ENCODE peak calls at places on chromosomes 5 and 9, in seven cellular contexts. One of them, this sample, is unnamed. For H3K4me1, the result is how much of the 10 kb centered on the place peaks cover.

GRCh38 chr5:66609615-66610014 is 13.4 kb downstream of the MAST4 start:
- DNase-seq in tibial nerve: no peak
- DNase-seq in prostate gland: no peak
- DNase-seq in sigmoid colon: no peak
- DNase-seq in heart left ventricle: no peak
- DNase-seq in K562: no peak
- DNase-seq in uterus: no peak
- DNase-seq in this sample: no peak

GRCh38 chr5:163350083-163350482 is 87.3 kb upstream of the CCNG1 start:
- DNase-seq in K562: peak
- DNase-seq in heart left ventricle: no peak
- DNase-seq in tibial nerve: no peak
- DNase-seq in uterus: no peak
- DNase-seq in sigmoid colon: no peak
- DNase-seq in prostate gland: no peak
- DNase-seq in this sample: no peak

GRCh38 chr9:105647595-105648349 is 14.5 kb upstream of the TAL2 start:
- DNase-seq in K562: peak
- DNase-seq in tibial nerve: no peak
- DNase-seq in uterus: no peak
- DNase-seq in heart left ventricle: no peak
- DNase-seq in prostate gland: no peak
- DNase-seq in sigmoid colon: no peak
- DNase-seq in this sample: no peak

GRCh38 chr5:160629007-160629402 is 207.3 kb downstream of the PTTG1 start:
- DNase-seq in K562: no peak
- DNase-seq in heart left ventricle: no peak
- DNase-seq in prostate gland: no peak
- DNase-seq in sigmoid colon: no peak
- DNase-seq in tibial nerve: no peak
- DNase-seq in uterus: no peak
- DNase-seq in this sample: no peak

GRCh38 chr5:60287174-60287771 is 393.7 kb upstream of the PDE4D start:
- DNase-seq in K562: peak
- DNase-seq in uterus: no peak
- DNase-seq in sigmoid colon: no peak
- DNase-seq in tibial nerve: no peak
- DNase-seq in prostate gland: no peak
- DNase-seq in heart left ventricle: no peak
- DNase-seq in this sample: peak

GRCh38 chr5:40223884-40224402 is 455.8 kb upstream of the PTGER4 start:
- DNase-seq in sigmoid colon: no peak
- DNase-seq in K562: no peak
- DNase-seq in prostate gland: no peak
- DNase-seq in heart left ventricle: no peak
- DNase-seq in tibial nerve: no peak
- DNase-seq in uterus: no peak
- DNase-seq in this sample: no peak

GRCh38 chr9:79757906-79758669 is 186.3 kb downstream of the TLE4 start:
- DNase-seq in uterus: no peak
- DNase-seq in sigmoid colon: no peak
- DNase-seq in tibial nerve: no peak
- DNase-seq in heart left ventricle: no peak
- DNase-seq in K562: no peak
- DNase-seq in prostate gland: no peak
- DNase-seq in this sample: no peak

GRCh38 chr5:28957450-28957849 is 1919.1 kb upstream of the CDH9 start:
- DNase-seq in prostate gland: no peak
- DNase-seq in tibial nerve: no peak
- DNase-seq in heart left ventricle: no peak
- DNase-seq in sigmoid colon: no peak
- DNase-seq in uterus: no peak
- DNase-seq in K562: no peak
- DNase-seq in this sample: no peak

GRCh38 chr5:170067574-170068170 is 38.0 kb upstream of the FOXI1 start:
- DNase-seq in tibial nerve: no peak
- DNase-seq in prostate gland: no peak
- DNase-seq in uterus: no peak
- DNase-seq in sigmoid colon: no peak
- DNase-seq in heart left ventricle: no peak
- DNase-seq in K562: no peak
- DNase-seq in this sample: no peak

GRCh38 chr5:39202594-39203290 is 16.6 kb downstream of the FYB1 start:
- DNase-seq in sigmoid colon: no peak
- DNase-seq in tibial nerve: no peak
- DNase-seq in K562: peak
- DNase-seq in heart left ventricle: no peak
- DNase-seq in uterus: no peak
- DNase-seq in prostate gland: no peak
- DNase-seq in this sample: no peak

GRCh38 chr5:39201160-39201794 is 18.1 kb downstream of the FYB1 start:
- DNase-seq in uterus: no peak
- DNase-seq in sigmoid colon: no peak
- DNase-seq in heart left ventricle: no peak
- DNase-seq in prostate gland: no peak
- DNase-seq in K562: peak
- DNase-seq in tibial nerve: no peak
- DNase-seq in this sample: no peak

GRCh38 chr5:39201795-39202593 is 17.4 kb downstream of the FYB1 start:
- DNase-seq in prostate gland: no peak
- DNase-seq in sigmoid colon: no peak
- DNase-seq in uterus: no peak
- DNase-seq in tibial nerve: no peak
- DNase-seq in K562: peak
- DNase-seq in heart left ventricle: no peak
- DNase-seq in this sample: no peak

GRCh38 chr5:39203951-39204350 is 15.4 kb downstream of the FYB1 start:
- DNase-seq in tibial nerve: no peak
- DNase-seq in prostate gland: no peak
- DNase-seq in sigmoid colon: no peak
- DNase-seq in heart left ventricle: no peak
- DNase-seq in uterus: no peak
- DNase-seq in K562: no peak
- DNase-seq in this sample: no peak

GRCh38 chr5:39203291-39203922 is 16.0 kb downstream of the FYB1 start:
- DNase-seq in uterus: no peak
- DNase-seq in prostate gland: no peak
- DNase-seq in heart left ventricle: no peak
- DNase-seq in K562: peak
- DNase-seq in tibial nerve: no peak
- DNase-seq in sigmoid colon: no peak
- DNase-seq in this sample: no peak
- H3K4me1 ChIP-seq in uterus: under half
- H3K4me1 ChIP-seq in prostate gland: under half
- H3K4me1 ChIP-seq in heart left ventricle: under half
- H3K4me1 ChIP-seq in K562: under half
- H3K4me1 ChIP-seq in tibial nerve: under half
- H3K4me1 ChIP-seq in sigmoid colon: under half
- H3K4me1 ChIP-seq in this sample: under half

GRCh38 chr9:20623748-20624124 is 1.4 kb upstream of the MLLT3 start:
- DNase-seq in heart left ventricle: no peak
- DNase-seq in K562: no peak
- DNase-seq in sigmoid colon: no peak
- DNase-seq in uterus: no peak
- DNase-seq in prostate gland: no peak
- DNase-seq in tibial nerve: no peak
- DNase-seq in this sample: no peak

GRCh38 chr9:20622330-20623020 is at the start of gene MLLT3:
- DNase-seq in prostate gland: peak
- DNase-seq in K562: no peak
- DNase-seq in sigmoid colon: peak
- DNase-seq in heart left ventricle: peak
- DNase-seq in tibial nerve: peak
- DNase-seq in uterus: peak
- DNase-seq in this sample: peak

GRCh38 chr9:20620658-20621552 is 1.4 kb downstream of the MLLT3 start:
- DNase-seq in prostate gland: peak
- DNase-seq in heart left ventricle: peak
- DNase-seq in uterus: peak
- DNase-seq in K562: no peak
- DNase-seq in tibial nerve: no peak
- DNase-seq in sigmoid colon: peak
- DNase-seq in this sample: peak

GRCh38 chr9:20623021-20623747 is 885 bp upstream of the MLLT3 start:
- DNase-seq in prostate gland: peak
- DNase-seq in K562: no peak
- DNase-seq in uterus: no peak
- DNase-seq in tibial nerve: no peak
- DNase-seq in sigmoid colon: peak
- DNase-seq in heart left ventricle: peak
- DNase-seq in this sample: peak

GRCh38 chr9:20621553-20622329 is 558 bp downstream of the MLLT3 start:
- DNase-seq in tibial nerve: peak
- DNase-seq in prostate gland: peak
- DNase-seq in heart left ventricle: peak
- DNase-seq in K562: no peak
- DNase-seq in sigmoid colon: peak
- DNase-seq in uterus: peak
- DNase-seq in this sample: peak
- TF ChIP-seq POLR2A in tibial nerve: no peak
- TF ChIP-seq POLR2A in prostate gland: no peak
- TF ChIP-seq POLR2A in heart left ventricle: no peak
- TF ChIP-seq POLR2A in K562: no peak
- TF ChIP-seq POLR2A in sigmoid colon: no peak
- TF ChIP-seq POLR2A in uterus: peak
- TF ChIP-seq POLR2A in this sample: no peak

GRCh38 chr5:17256839-17257238 is 39.4 kb downstream of the BASP1 start:
- DNase-seq in K562: no peak
- DNase-seq in heart left ventricle: no peak
- DNase-seq in sigmoid colon: no peak
- DNase-seq in tibial nerve: no peak
- DNase-seq in prostate gland: no peak
- DNase-seq in uterus: no peak
- DNase-seq in this sample: no peak

GRCh38 chr5:17256171-17256570 is 38.7 kb downstream of the BASP1 start:
- DNase-seq in K562: no peak
- DNase-seq in heart left ventricle: no peak
- DNase-seq in tibial nerve: no peak
- DNase-seq in uterus: no peak
- DNase-seq in prostate gland: no peak
- DNase-seq in sigmoid colon: no peak
- DNase-seq in this sample: no peak

GRCh38 chr5:17260549-17260948 is 43.1 kb downstream of the BASP1 start:
- DNase-seq in K562: no peak
- DNase-seq in heart left ventricle: no peak
- DNase-seq in tibial nerve: no peak
- DNase-seq in prostate gland: no peak
- DNase-seq in sigmoid colon: no peak
- DNase-seq in uterus: no peak
- DNase-seq in this sample: no peak

GRCh38 chr5:17257705-17258273 is 40.4 kb downstream of the BASP1 start:
- DNase-seq in K562: no peak
- DNase-seq in tibial nerve: no peak
- DNase-seq in sigmoid colon: no peak
- DNase-seq in uterus: no peak
- DNase-seq in prostate gland: peak
- DNase-seq in heart left ventricle: no peak
- DNase-seq in this sample: no peak

DNA sequence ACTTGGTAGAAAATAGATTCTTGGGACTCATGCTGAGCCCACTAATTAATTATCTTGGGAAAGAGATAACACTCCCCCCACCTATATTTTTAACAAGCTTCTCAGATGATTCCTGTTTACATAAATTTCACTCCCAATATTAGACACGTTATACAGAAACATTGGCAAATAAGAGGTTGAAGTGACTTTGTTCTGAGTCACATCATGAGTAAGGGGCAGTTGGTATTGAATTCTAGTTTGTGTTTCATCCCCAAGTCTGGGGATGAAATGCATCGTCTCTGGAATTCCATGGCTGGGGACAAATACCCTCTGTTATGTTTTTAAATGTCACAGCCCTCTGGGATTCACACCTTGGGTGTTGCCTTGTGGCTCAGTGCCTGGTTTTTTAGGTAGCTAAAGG is 41.0 kb downstream of the BASP1 start:
- DNase-seq in uterus: no peak
- DNase-seq in sigmoid colon: no peak
- DNase-seq in K562: no peak
- DNase-seq in heart left ventricle: no peak
- DNase-seq in tibial nerve: no peak
- DNase-seq in prostate gland: no peak
- DNase-seq in this sample: no peak
- H3K4me1 ChIP-seq in uterus: under half
- H3K4me1 ChIP-seq in sigmoid colon: under half
- H3K4me1 ChIP-seq in K562: under half
- H3K4me1 ChIP-seq in heart left ventricle: under half
- H3K4me1 ChIP-seq in tibial nerve: under half
- H3K4me1 ChIP-seq in prostate gland: under half
- H3K4me1 ChIP-seq in this sample: under half

GRCh38 chr5:173232499-173233346 is 2.3 kb downstream of the NKX2-5 start:
- DNase-seq in heart left ventricle: no peak
- DNase-seq in prostate gland: no peak
- DNase-seq in sigmoid colon: no peak
- DNase-seq in uterus: no peak
- DNase-seq in K562: no peak
- DNase-seq in tibial nerve: no peak
- DNase-seq in this sample: no peak
- TF ChIP-seq POLR2A in heart left ventricle: no peak
- TF ChIP-seq POLR2A in prostate gland: no peak
- TF ChIP-seq POLR2A in sigmoid colon: no peak
- TF ChIP-seq POLR2A in uterus: no peak
- TF ChIP-seq POLR2A in K562: no peak
- TF ChIP-seq POLR2A in tibial nerve: no peak
- TF ChIP-seq POLR2A in this sample: no peak

DNA sequence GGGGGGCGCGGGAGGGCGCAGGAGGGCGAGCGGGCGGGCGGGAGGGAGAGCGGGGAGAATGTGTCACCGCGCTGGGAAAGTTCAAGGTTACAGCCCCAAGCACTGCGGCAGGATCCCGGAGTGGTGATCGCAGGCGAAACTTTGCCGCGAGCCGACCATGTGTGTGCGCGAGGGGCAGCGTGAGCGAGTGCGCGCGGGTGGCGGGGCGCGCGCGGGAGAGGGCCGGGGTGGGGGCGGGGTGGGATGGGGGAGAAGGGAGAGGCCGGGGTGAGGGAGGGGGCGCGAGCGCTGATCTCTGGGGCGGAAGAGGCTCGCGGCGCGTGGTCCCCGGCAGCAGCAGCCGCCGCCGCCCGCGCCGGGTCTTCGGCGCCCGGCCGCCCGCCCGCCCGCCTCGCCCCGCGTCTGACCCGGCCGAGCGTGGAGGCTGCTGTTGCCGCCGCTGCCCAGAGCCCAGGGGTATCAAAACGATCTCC is at the start of gene NFIB:
- DNase-seq in heart left ventricle: peak
- DNase-seq in tibial nerve: peak
- DNase-seq in uterus: peak
- DNase-seq in sigmoid colon: peak
- DNase-seq in K562: peak
- DNase-seq in prostate gland: peak
- DNase-seq in this sample: peak
- H3K4me1 ChIP-seq in heart left ventricle: under half
- H3K4me1 ChIP-seq in tibial nerve: under half
- H3K4me1 ChIP-seq in uterus: under half
- H3K4me1 ChIP-seq in sigmoid colon: half or more
- H3K4me1 ChIP-seq in K562: under half
- H3K4me1 ChIP-seq in prostate gland: under half
- H3K4me1 ChIP-seq in this sample: under half

GRCh38 chr9:133991211-133991921 is 758 bp downstream of the VAV2 start:
- DNase-seq in K562: no peak
- DNase-seq in uterus: no peak
- DNase-seq in sigmoid colon: peak
- DNase-seq in prostate gland: no peak
- DNase-seq in heart left ventricle: no peak
- DNase-seq in tibial nerve: no peak
- DNase-seq in this sample: no peak
- TF ChIP-seq POLR2A in K562: no peak
- TF ChIP-seq POLR2A in uterus: no peak
- TF ChIP-seq POLR2A in sigmoid colon: no peak
- TF ChIP-seq POLR2A in prostate gland: no peak
- TF ChIP-seq POLR2A in heart left ventricle: no peak
- TF ChIP-seq POLR2A in tibial nerve: no peak
- TF ChIP-seq POLR2A in this sample: peak